ENCODE peak calls at places on chromosomes 3 and 15, in six cellular contexts. One of them, this sample, is unnamed.

GRCh38 chr15:56871867-56872266 is 46.6 kb upstream of the TCF12 start:
- DNase-seq in IMR-90: peak
- DNase-seq in OCI-LY7: no peak
- DNase-seq in kidney: no peak
- DNase-seq in foreskin fibroblast: peak
- DNase-seq in tibial nerve: no peak
- DNase-seq in this sample: no peak

GRCh38 chr3:114590309-114591047 is 296.6 kb downstream of the TIGIT start:
- DNase-seq in IMR-90: no peak
- DNase-seq in OCI-LY7: no peak
- DNase-seq in kidney: no peak
- DNase-seq in foreskin fibroblast: no peak
- DNase-seq in tibial nerve: no peak
- DNase-seq in this sample: no peak

GRCh38 chr3:27986204-27986879 is 255.1 kb upstream of the CMC1 start:
- DNase-seq in IMR-90: no peak
- DNase-seq in OCI-LY7: no peak
- DNase-seq in kidney: no peak
- DNase-seq in foreskin fibroblast: no peak
- DNase-seq in tibial nerve: no peak
- DNase-seq in this sample: no peak

GRCh38 chr3:127800508-127800907 is 21.8 kb downstream of the MGLL start:
- DNase-seq in IMR-90: peak
- DNase-seq in OCI-LY7: no peak
- DNase-seq in kidney: no peak
- DNase-seq in foreskin fibroblast: peak
- DNase-seq in tibial nerve: no peak
- DNase-seq in this sample: peak

GRCh38 chr3:10142707-10143560 is 1.4 kb downstream of the VHL start:
- DNase-seq in IMR-90: no peak
- DNase-seq in OCI-LY7: peak
- DNase-seq in kidney: no peak
- DNase-seq in foreskin fibroblast: no peak
- DNase-seq in tibial nerve: no peak
- DNase-seq in this sample: peak

GRCh38 chr3:111884411-111885018 is 25.4 kb downstream of the PHLDB2 start:
- DNase-seq in IMR-90: no peak
- DNase-seq in OCI-LY7: no peak
- DNase-seq in kidney: no peak
- DNase-seq in foreskin fibroblast: no peak
- DNase-seq in tibial nerve: no peak
- DNase-seq in this sample: no peak

GRCh38 chr15:92524161-92524560 is 130.5 kb downstream of the ST8SIA2 start:
- DNase-seq in IMR-90: no peak
- DNase-seq in OCI-LY7: no peak
- DNase-seq in kidney: no peak
- DNase-seq in foreskin fibroblast: no peak
- DNase-seq in tibial nerve: no peak
- DNase-seq in this sample: no peak

GRCh38 chr3:83523470-83524073 is 1435.2 kb upstream of the CADM2 start:
- DNase-seq in IMR-90: no peak
- DNase-seq in OCI-LY7: peak
- DNase-seq in kidney: no peak
- DNase-seq in foreskin fibroblast: peak
- DNase-seq in tibial nerve: no peak
- DNase-seq in this sample: peak

GRCh38 chr15:69991493-69991892 is 106.2 kb downstream of the TLE3 start:
- DNase-seq in IMR-90: no peak
- DNase-seq in OCI-LY7: no peak
- DNase-seq in kidney: no peak
- DNase-seq in foreskin fibroblast: no peak
- DNase-seq in tibial nerve: no peak
- DNase-seq in this sample: no peak

GRCh38 chr3:1118074-1118473 is 25.2 kb downstream of the CNTN6 start:
- DNase-seq in IMR-90: no peak
- DNase-seq in OCI-LY7: no peak
- DNase-seq in kidney: no peak
- DNase-seq in foreskin fibroblast: no peak
- DNase-seq in tibial nerve: no peak
- DNase-seq in this sample: no peak
- TF ChIP-seq CTCF in IMR-90: no peak
- TF ChIP-seq CTCF in OCI-LY7: no peak
- TF ChIP-seq CTCF in kidney: no peak
- TF ChIP-seq CTCF in foreskin fibroblast: no peak
- TF ChIP-seq CTCF in tibial nerve: no peak
- TF ChIP-seq CTCF in this sample: no peak

DNA sequence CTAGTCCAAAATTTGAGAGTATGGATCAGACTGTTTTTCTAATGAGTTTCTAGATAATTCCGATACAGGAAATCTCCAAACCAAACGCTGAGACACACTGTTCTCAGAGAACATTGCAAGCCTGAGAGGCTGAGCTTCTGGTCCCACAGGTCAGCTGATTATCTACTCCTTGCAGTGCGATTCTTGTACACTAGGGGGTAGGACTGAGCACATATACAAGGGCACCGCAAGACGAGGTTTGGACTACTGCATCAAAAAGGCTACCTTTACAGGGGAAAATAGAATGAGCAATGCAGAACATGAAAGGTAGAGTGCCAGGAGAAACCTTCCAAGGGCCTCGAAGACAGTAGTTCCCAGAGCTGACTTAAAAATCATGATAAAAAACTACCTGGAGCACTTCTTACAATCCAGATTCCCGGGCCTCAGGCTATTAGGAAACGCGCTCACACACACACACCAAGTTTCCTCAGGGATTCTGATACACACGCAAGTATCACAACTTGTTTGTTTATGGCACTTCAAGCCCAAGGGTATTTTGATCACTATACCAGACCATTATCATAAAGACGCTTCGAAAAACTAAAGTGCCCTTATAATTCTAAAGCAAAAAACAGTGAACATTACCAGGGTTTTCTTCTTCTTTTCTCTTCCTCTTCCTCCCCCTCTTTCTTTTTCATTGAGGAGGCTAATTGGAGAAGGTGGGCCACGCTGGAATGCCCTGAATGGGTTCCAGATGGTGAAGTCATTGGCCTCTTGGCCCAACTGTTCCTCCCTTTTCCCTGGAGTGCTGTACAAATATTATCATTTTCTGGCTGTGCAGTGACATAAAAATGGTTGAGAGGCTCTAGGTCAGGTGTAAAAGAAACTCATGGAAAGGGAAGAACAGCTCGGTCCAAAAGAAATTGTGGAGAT is 61.8 kb downstream of the SLC12A8 start:
- DNase-seq in IMR-90: peak
- DNase-seq in OCI-LY7: peak
- DNase-seq in kidney: no peak
- DNase-seq in foreskin fibroblast: peak
- DNase-seq in tibial nerve: no peak
- DNase-seq in this sample: peak
- TF ChIP-seq CTCF in IMR-90: peak
- TF ChIP-seq CTCF in OCI-LY7: peak
- TF ChIP-seq CTCF in kidney: peak
- TF ChIP-seq CTCF in foreskin fibroblast: peak
- TF ChIP-seq CTCF in tibial nerve: no peak
- TF ChIP-seq CTCF in this sample: peak

GRCh38 chr3:198071602-198072285 is 111.7 kb downstream of the LMLN start:
- DNase-seq in IMR-90: peak
- DNase-seq in OCI-LY7: no peak
- DNase-seq in kidney: no peak
- DNase-seq in foreskin fibroblast: peak
- DNase-seq in tibial nerve: no peak
- DNase-seq in this sample: peak
- TF ChIP-seq CTCF in IMR-90: peak
- TF ChIP-seq CTCF in OCI-LY7: no peak
- TF ChIP-seq CTCF in kidney: no peak
- TF ChIP-seq CTCF in foreskin fibroblast: no peak
- TF ChIP-seq CTCF in tibial nerve: no peak
- TF ChIP-seq CTCF in this sample: no peak

GRCh38 chr3:85862893-85863455 is 904.2 kb downstream of the CADM2 start:
- DNase-seq in IMR-90: no peak
- DNase-seq in OCI-LY7: no peak
- DNase-seq in kidney: no peak
- DNase-seq in foreskin fibroblast: no peak
- DNase-seq in tibial nerve: no peak
- DNase-seq in this sample: no peak

GRCh38 chr3:85864896-85865295 is 906.1 kb downstream of the CADM2 start:
- DNase-seq in IMR-90: no peak
- DNase-seq in OCI-LY7: no peak
- DNase-seq in kidney: no peak
- DNase-seq in foreskin fibroblast: no peak
- DNase-seq in tibial nerve: no peak
- DNase-seq in this sample: no peak

DNA sequence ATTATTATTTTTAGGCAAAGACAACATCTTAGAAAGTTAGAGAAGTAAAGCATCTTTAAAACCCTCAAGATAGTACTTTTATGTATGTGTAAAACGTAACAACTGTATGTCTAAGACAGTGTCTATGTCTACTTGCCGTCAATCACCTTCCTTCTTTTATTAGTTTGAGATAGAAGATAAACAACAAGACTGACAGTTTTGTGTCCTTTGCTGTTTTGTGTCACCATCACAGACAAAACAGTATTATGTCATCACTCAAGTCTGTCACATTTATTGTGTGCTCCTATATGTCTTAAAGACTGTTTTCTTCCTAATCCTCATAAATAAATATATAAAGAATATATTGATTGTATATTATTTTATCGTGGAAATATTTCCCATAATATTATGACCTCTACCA is 908.3 kb downstream of the CADM2 start:
- DNase-seq in IMR-90: no peak
- DNase-seq in OCI-LY7: no peak
- DNase-seq in kidney: no peak
- DNase-seq in foreskin fibroblast: no peak
- DNase-seq in tibial nerve: no peak
- DNase-seq in this sample: no peak
- TF ChIP-seq CTCF in IMR-90: no peak
- TF ChIP-seq CTCF in OCI-LY7: no peak
- TF ChIP-seq CTCF in kidney: no peak
- TF ChIP-seq CTCF in foreskin fibroblast: no peak
- TF ChIP-seq CTCF in tibial nerve: no peak
- TF ChIP-seq CTCF in this sample: no peak

DNA sequence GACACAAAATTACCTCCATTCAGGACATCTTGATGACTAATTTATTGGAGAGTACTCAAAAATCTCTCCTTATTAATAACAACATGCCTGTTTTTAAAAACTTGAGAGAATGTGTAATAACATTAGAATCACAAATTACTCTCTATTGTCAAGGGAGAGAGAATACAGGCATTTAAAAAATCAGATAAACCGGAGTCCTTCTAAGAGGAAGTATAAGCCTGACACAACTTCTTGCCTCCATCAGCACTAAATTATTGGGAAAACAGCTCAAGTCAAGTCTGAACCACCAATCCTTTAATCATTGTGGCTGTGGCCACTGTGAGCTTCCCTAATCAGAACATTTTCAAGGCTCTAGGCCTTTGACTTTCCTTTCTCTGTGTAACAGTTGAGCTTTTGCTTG is 38.0 kb downstream of the SSR3 start:
- DNase-seq in IMR-90: no peak
- DNase-seq in OCI-LY7: no peak
- DNase-seq in kidney: no peak
- DNase-seq in foreskin fibroblast: no peak
- DNase-seq in tibial nerve: no peak
- DNase-seq in this sample: no peak
- TF ChIP-seq CTCF in IMR-90: no peak
- TF ChIP-seq CTCF in OCI-LY7: no peak
- TF ChIP-seq CTCF in kidney: no peak
- TF ChIP-seq CTCF in foreskin fibroblast: no peak
- TF ChIP-seq CTCF in tibial nerve: no peak
- TF ChIP-seq CTCF in this sample: no peak

DNA sequence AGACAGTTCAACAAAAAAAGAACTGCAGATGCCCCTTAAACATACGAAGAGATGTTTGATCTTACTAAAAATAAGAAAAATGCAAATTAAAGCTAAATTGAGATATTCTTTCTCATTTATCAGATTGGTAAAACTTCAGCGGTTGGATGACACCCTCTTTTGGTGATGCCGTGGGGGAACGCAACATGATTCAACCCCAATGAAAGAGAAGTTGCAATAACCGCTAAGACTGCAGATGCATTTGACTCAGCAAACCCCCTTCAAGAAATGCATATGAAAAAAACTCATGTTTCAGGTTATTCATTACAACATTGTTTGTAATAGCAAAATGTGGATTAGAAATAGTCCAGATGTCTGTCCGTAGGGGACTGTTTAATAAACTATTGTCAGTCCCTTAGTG is 3.6 kb downstream of the KLHL6 start:
- DNase-seq in IMR-90: no peak
- DNase-seq in OCI-LY7: peak
- DNase-seq in kidney: no peak
- DNase-seq in foreskin fibroblast: no peak
- DNase-seq in tibial nerve: no peak
- DNase-seq in this sample: no peak
- TF ChIP-seq CTCF in IMR-90: no peak
- TF ChIP-seq CTCF in OCI-LY7: peak
- TF ChIP-seq CTCF in kidney: no peak
- TF ChIP-seq CTCF in foreskin fibroblast: no peak
- TF ChIP-seq CTCF in tibial nerve: no peak
- TF ChIP-seq CTCF in this sample: peak

GRCh38 chr15:28021281-28022039 is 77.7 kb downstream of the OCA2 start:
- DNase-seq in IMR-90: peak
- DNase-seq in OCI-LY7: no peak
- DNase-seq in kidney: peak
- DNase-seq in foreskin fibroblast: no peak
- DNase-seq in tibial nerve: no peak
- DNase-seq in this sample: no peak
- TF ChIP-seq CTCF in IMR-90: peak
- TF ChIP-seq CTCF in OCI-LY7: peak
- TF ChIP-seq CTCF in kidney: peak
- TF ChIP-seq CTCF in foreskin fibroblast: no peak
- TF ChIP-seq CTCF in tibial nerve: no peak
- TF ChIP-seq CTCF in this sample: peak

GRCh38 chr3:76753599-76753998 is 286.3 kb upstream of the ROBO2 start:
- DNase-seq in IMR-90: peak
- DNase-seq in OCI-LY7: no peak
- DNase-seq in kidney: no peak
- DNase-seq in foreskin fibroblast: peak
- DNase-seq in tibial nerve: no peak
- DNase-seq in this sample: no peak
- TF ChIP-seq CTCF in IMR-90: peak
- TF ChIP-seq CTCF in OCI-LY7: no peak
- TF ChIP-seq CTCF in kidney: peak
- TF ChIP-seq CTCF in foreskin fibroblast: no peak
- TF ChIP-seq CTCF in tibial nerve: no peak
- TF ChIP-seq CTCF in this sample: no peak

GRCh38 chr3:52517796-52518722 is 15.6 kb downstream of the NT5DC2 start:
- DNase-seq in IMR-90: no peak
- DNase-seq in OCI-LY7: no peak
- DNase-seq in kidney: no peak
- DNase-seq in foreskin fibroblast: no peak
- DNase-seq in tibial nerve: no peak
- DNase-seq in this sample: no peak

GRCh38 chr3:52520716-52521487 is 12.8 kb downstream of the NT5DC2 start:
- DNase-seq in IMR-90: no peak
- DNase-seq in OCI-LY7: no peak
- DNase-seq in kidney: peak
- DNase-seq in foreskin fibroblast: no peak
- DNase-seq in tibial nerve: no peak
- DNase-seq in this sample: no peak

GRCh38 chr3:52520141-52520667 is 13.5 kb downstream of the NT5DC2 start:
- DNase-seq in IMR-90: no peak
- DNase-seq in OCI-LY7: no peak
- DNase-seq in kidney: no peak
- DNase-seq in foreskin fibroblast: no peak
- DNase-seq in tibial nerve: no peak
- DNase-seq in this sample: no peak

GRCh38 chr3:52519445-52520140 is 14.1 kb downstream of the NT5DC2 start:
- DNase-seq in IMR-90: no peak
- DNase-seq in OCI-LY7: no peak
- DNase-seq in kidney: no peak
- DNase-seq in foreskin fibroblast: no peak
- DNase-seq in tibial nerve: no peak
- DNase-seq in this sample: no peak

GRCh38 chr3:52518723-52519444 is 14.8 kb downstream of the NT5DC2 start:
- DNase-seq in IMR-90: no peak
- DNase-seq in OCI-LY7: no peak
- DNase-seq in kidney: no peak
- DNase-seq in foreskin fibroblast: peak
- DNase-seq in tibial nerve: no peak
- DNase-seq in this sample: no peak
- TF ChIP-seq CTCF in IMR-90: no peak
- TF ChIP-seq CTCF in OCI-LY7: no peak
- TF ChIP-seq CTCF in kidney: no peak
- TF ChIP-seq CTCF in foreskin fibroblast: no peak
- TF ChIP-seq CTCF in tibial nerve: no peak
- TF ChIP-seq CTCF in this sample: no peak